ENCODE peak calls at places on chromosomes 6 and 20, in four cellular contexts. K, G, J and H are unnamed samples.

GRCh38 chr20:44218441-44218840 is 7.9 kb upstream of the OSER1 start:
- DNase-seq in J (no peak), K (no peak), G (no peak), H (no peak)

GRCh38 chr6:147081210-147081609 is 123.0 kb upstream of the STXBP5 start:
- DNase-seq in K (no peak), J (no peak), G (no peak), H (no peak)

GRCh38 chr6:16208989-16209388 is 29.4 kb upstream of the GMPR start:
- DNase-seq in G (no peak), K (no peak), J (no peak), H (no peak)

GRCh38 chr6:85185977-85186376 is 263.9 kb upstream of the NT5E start:
- DNase-seq in G (no peak), K (no peak), J (no peak), H (no peak)

GRCh38 chr6:11132191-11132590 is 20.7 kb upstream of the ERVFRD-1 start:
- DNase-seq in G (no peak), J (no peak), K (no peak), H (no peak)

GRCh38 chr20:61387204-61387958 is 135.3 kb downstream of the CDH4 start:
- DNase-seq in K (no peak), G (no peak), J (no peak), H (no peak)

GRCh38 chr6:105483492-105483891 is 80.6 kb upstream of the PREP start:
- DNase-seq in J (no peak), G (no peak), K (no peak), H (no peak)

GRCh38 chr6:167565884-167566491 is 241.1 kb downstream of the TTLL2 start:
- DNase-seq in J (no peak), K (no peak), G (no peak), H (no peak)

GRCh38 chr20:58432190-58432954 is 43.3 kb downstream of the VAPB start:
- DNase-seq in J (peak), G (no peak), K (no peak), H (no peak)

GRCh38 chr6:14339711-14340590 is 222.4 kb downstream of the CD83 start:
- DNase-seq in K (no peak), J (no peak), G (no peak), H (no peak)

GRCh38 chr6:98470821-98471220 is 363.6 kb upstream of the POU3F2 start:
- DNase-seq in K (no peak), J (no peak), G (no peak), H (no peak)

GRCh38 chr6:25468881-25469280 is 183.1 kb upstream of the SCGN start:
- DNase-seq in G (no peak), J (no peak), K (no peak), H (no peak)

GRCh38 chr6:25472314-25472713 is 179.7 kb upstream of the SCGN start:
- DNase-seq in J (no peak), K (no peak), G (no peak), H (no peak)

GRCh38 chr6:25473447-25473846 is 178.6 kb upstream of the SCGN start:
- DNase-seq in G (no peak), J (no peak), K (no peak), H (no peak)

GRCh38 chr6:25465931-25466330 is 186.1 kb upstream of the SCGN start:
- DNase-seq in G (no peak), K (no peak), J (no peak), H (no peak)

GRCh38 chr6:25469797-25470388 is 182.1 kb upstream of the SCGN start:
- DNase-seq in J (no peak), G (no peak), K (no peak), H (no peak)
- TF ChIP-seq CTCF in J (no peak), G (no peak), K (peak), H (no peak)

GRCh38 chr6:36656441-36656840 is 22.1 kb upstream of the CDKN1A start:
- DNase-seq in J (no peak), K (no peak), G (no peak), H (no peak)

GRCh38 chr6:36657942-36658544 is 20.5 kb upstream of the CDKN1A start:
- DNase-seq in J (no peak), K (no peak), G (no peak), H (peak)

GRCh38 chr6:36655073-36655847 is 23.3 kb upstream of the CDKN1A start:
- DNase-seq in G (no peak), J (no peak), K (no peak), H (no peak)

GRCh38 chr6:36659271-36659670 is 19.2 kb upstream of the CDKN1A start:
- DNase-seq in K (no peak), J (no peak), G (no peak), H (no peak)

GRCh38 chr6:36657265-36657664 is 21.2 kb upstream of the CDKN1A start:
- DNase-seq in G (no peak), K (no peak), J (no peak), H (no peak)
- TF ChIP-seq CTCF in G (peak), K (no peak), J (no peak), H (no peak)

DNA sequence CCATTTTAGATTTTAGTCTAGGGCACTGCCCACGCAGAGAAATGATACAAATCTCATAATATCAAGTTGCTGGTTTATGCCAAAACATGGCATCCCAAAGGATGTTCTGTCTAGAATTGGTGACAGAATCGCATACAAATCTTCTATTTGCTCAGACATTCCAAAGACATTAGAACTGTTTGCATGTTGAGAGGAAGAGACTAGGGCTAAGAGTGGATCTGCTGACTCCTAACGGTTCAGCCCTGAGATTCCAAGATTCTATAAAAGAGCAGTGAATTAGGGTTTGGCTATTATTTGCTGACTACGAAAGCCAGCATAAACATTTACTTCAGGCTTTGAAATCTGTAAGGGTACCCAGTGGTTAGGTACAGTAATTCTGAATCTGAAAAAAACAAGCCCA is 3.6 kb downstream of the EPB41L2 start:
- DNase-seq in J (no peak), G (no peak), K (no peak), H (no peak)
- TF ChIP-seq CTCF in J (no peak), G (no peak), K (no peak), H (no peak)

GRCh38 chr6:73309784-73310502 is 44.1 kb downstream of the DPPA5 start:
- DNase-seq in K (peak), G (peak), J (no peak), H (peak)
- TF ChIP-seq CTCF in K (peak), G (peak), J (no peak), H (peak)

DNA sequence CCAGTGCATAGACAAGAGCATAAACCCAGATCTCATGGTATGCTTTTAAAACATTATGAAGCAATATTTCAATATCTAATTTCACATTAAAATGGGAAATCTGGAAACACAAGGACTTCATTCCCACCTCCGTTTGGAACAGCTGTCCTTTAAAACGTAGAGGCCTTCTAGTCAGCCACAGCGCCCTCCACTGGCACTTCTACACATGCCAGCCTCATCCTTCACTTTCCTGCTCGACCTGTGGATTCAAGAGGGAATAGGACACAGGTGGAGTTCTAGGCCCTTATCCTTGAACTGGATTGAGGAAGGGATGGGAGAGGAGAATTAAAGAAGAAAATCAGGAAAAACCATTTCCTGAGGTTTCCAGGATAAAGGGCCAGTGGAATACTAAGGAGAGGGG is 85.6 kb downstream of the LYRM4 start:
- DNase-seq in J (no peak), K (no peak), G (no peak), H (no peak)
- TF ChIP-seq CTCF in J (no peak), K (peak), G (peak), H (peak)

DNA sequence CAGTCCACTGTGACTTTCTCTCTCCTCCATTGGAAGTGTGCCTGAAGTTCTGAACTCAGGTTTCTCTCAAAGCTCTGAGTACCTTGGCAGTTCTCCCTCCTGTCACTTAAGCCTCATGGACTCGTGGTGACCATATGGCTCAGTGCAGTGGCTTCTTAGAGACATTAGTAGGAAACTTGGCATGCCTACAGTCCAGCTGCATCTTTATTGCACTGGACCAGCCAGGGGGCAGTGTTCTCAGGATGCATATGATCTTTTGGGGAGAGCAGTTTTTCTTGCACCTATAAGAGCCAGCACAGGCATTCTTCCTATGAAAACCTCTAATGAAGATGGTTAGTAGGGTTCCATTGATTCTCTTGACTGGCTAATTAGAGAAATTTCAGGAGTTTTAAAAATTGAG is 47.5 kb upstream of the KCNK16 start:
- DNase-seq in G (no peak), J (no peak), K (no peak), H (no peak)
- TF ChIP-seq CTCF in G (no peak), J (peak), K (peak), H (no peak)

GRCh38 chr20:32238483-32239425 is 31.1 kb downstream of the POFUT1 start:
- DNase-seq in G (no peak), K (no peak), J (no peak), H (no peak)

GRCh38 chr20:32241807-32242206 is 34.1 kb downstream of the POFUT1 start:
- DNase-seq in G (no peak), J (no peak), K (no peak), H (no peak)

GRCh38 chr20:32237419-32237818 is 29.7 kb downstream of the POFUT1 start:
- DNase-seq in G (no peak), K (no peak), J (no peak), H (no peak)

GRCh38 chr20:32236819-32237218 is 29.1 kb downstream of the POFUT1 start:
- DNase-seq in K (no peak), J (no peak), G (no peak), H (no peak)

DNA sequence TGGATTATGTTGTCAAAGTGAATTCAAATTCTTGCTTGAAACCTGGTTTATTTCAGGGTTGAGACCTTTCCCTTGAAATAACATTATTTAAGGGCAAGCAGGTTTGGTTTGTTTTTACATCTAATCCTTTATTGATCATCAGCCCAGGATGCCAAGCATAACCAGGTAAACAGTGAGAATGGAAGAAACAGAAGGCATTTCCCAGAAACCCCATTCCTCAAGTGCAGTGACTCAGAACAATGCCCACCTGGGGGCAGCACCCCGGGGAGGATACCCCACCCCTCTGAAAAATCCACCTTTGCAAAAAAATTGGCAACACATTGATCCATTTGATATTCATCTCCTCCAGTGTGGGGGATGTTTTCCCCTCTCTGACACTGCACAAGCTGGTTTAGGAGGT is 32.5 kb downstream of the POFUT1 start:
- DNase-seq in G (no peak), J (no peak), K (peak), H (no peak)
- TF ChIP-seq CTCF in G (peak), J (no peak), K (peak), H (peak)